ENCODE peak calls at places on chromosomes 3 and 15, in five cellular contexts. J is stomach, V is endothelial cell, K is NCI-H1092, Q is A172. P is an unnamed sample.

GRCh38 chr15:94053626-94054025 is 177.7 kb upstream of the MCTP2 start:
- DNase-seq in V (no peak), J (no peak), K (no peak), Q (no peak), P (no peak)

GRCh38 chr3:52090131-52090548 is 33.8 kb upstream of the DUSP7 start:
- DNase-seq in K (no peak), J (no peak), Q (peak), V (no peak), P (no peak)

GRCh38 chr3:36864180-36865053 is 80.4 kb downstream of the TRANK1 start:
- DNase-seq in J (no peak), K (no peak), V (no peak), Q (no peak), P (no peak)

GRCh38 chr15:94125131-94125530 is 106.2 kb upstream of the MCTP2 start:
- DNase-seq in V (no peak), Q (no peak), K (no peak), J (no peak), P (no peak)

GRCh38 chr3:187673012-187673411 is 2.8 kb upstream of the SST start:
- DNase-seq in V (no peak), Q (peak), J (no peak), K (no peak), P (no peak)

GRCh38 chr15:96232335-96232734 is 98.2 kb upstream of the NR2F2 start:
- DNase-seq in V (no peak), J (no peak), Q (no peak), K (no peak), P (no peak)

GRCh38 chr3:46087871-46088270 is 60.6 kb upstream of the XCR1 start:
- DNase-seq in V (no peak), Q (peak), K (no peak), J (no peak), P (no peak)

GRCh38 chr3:53495518-53496501 is 1.4 kb downstream of the CACNA1D start:
- DNase-seq in K (no peak), V (peak), Q (no peak), J (peak), P (peak)

GRCh38 chr3:126535636-126536035 is 11.7 kb downstream of the CHST13 start:
- DNase-seq in Q (no peak), V (no peak), J (no peak), K (no peak), P (no peak)

GRCh38 chr3:13461169-13462124 is 18.7 kb upstream of the HDAC11 start:
- DNase-seq in K (peak), J (peak), Q (no peak), V (peak), P (no peak)

GRCh38 chr3:90184861-90185260 is 1077.4 kb downstream of the EPHA3 start:
- DNase-seq in V (no peak), K (no peak), J (no peak), Q (peak), P (no peak)

GRCh38 chr3:38576131-38577088 is 73.1 kb downstream of the SCN5A start:
- DNase-seq in V (no peak), Q (no peak), K (no peak), J (peak), P (no peak)

GRCh38 chr3:52006017-52006819 is 10.5 kb upstream of the RPL29 start:
- DNase-seq in K (no peak), Q (no peak), V (no peak), J (no peak), P (no peak)

GRCh38 chr15:81235276-81235675 is 38.6 kb downstream of the IL16 start:
- DNase-seq in V (no peak), J (no peak), Q (no peak), K (no peak), P (no peak)

GRCh38 chr3:178090899-178091298 is 445.3 kb upstream of the KCNMB2 start:
- DNase-seq in K (no peak), V (no peak), J (no peak), Q (no peak), P (no peak)

GRCh38 chr3:128996741-128997140 is 2.9 kb upstream of the CFAP92 start:
- DNase-seq in V (no peak), Q (no peak), J (no peak), K (no peak), P (no peak)

GRCh38 chr3:189701934-189702693 is 70.9 kb downstream of the TP63 start:
- DNase-seq in J (no peak), K (no peak), Q (no peak), V (no peak), P (no peak)

GRCh38 chr3:72144773-72145505 is 360.0 kb upstream of the PROK2 start:
- DNase-seq in J (no peak), V (peak), Q (no peak), K (no peak), P (no peak)